ENCODE peak calls at places on chromosomes 1 and 21, in six cellular contexts. A is astrocyte of the spinal cord, Y is left ventricle myocardium inferior, H is RWPE1, O is foreskin fibroblast, I is lung. V is an unnamed sample.

GRCh38 chr1:91755176-91755575 is 130.8 kb downstream of the TGFBR3 start:
- DNase-seq in H (no peak), O (peak; percentile 95), I (no peak), Y (peak; percentile 40), A (no peak), V (no peak)

GRCh38 chr1:220748091-220748934 is at the start of gene MTARC2:
- DNase-seq in H (peak; percentile 54), A (peak; percentile 64), O (peak; percentile 87), I (peak; percentile 85), Y (peak; percentile 86), V (peak; percentile 57)

GRCh38 chr1:27357281-27358037 is 9.3 kb downstream of the MAP3K6 start:
- DNase-seq in H (peak; percentile 77), Y (peak; percentile 76), A (peak; percentile 54), O (peak; percentile 74), I (peak; percentile 72), V (peak; percentile 67)

GRCh38 chr1:30449428-30450147 is 273.8 kb downstream of the MATN1 start:
- DNase-seq in O (no peak), Y (no peak), I (no peak), A (no peak), H (no peak), V (no peak)

GRCh38 chr1:156114919-156115513 is 505 bp downstream of the LMNA start:
- DNase-seq in I (no peak), Y (peak; percentile 59), H (no peak), O (peak; percentile 28), A (no peak), V (peak; percentile 18)

GRCh38 chr1:63545780-63546179 is 22.5 kb downstream of the EFCAB7 start:
- DNase-seq in O (peak; percentile 50), Y (no peak), I (no peak), H (peak; percentile 27), A (no peak), V (no peak)

GRCh38 chr21:45443595-45444181 is 38.7 kb downstream of the COL18A1 start:
- DNase-seq in I (no peak), O (no peak), H (no peak), Y (no peak), A (no peak), V (no peak)

GRCh38 chr1:212976586-212976985 is 26.2 kb downstream of the VASH2 start:
- DNase-seq in H (no peak), O (no peak), I (no peak), Y (no peak), A (no peak), V (no peak)

GRCh38 chr1:73100216-73100615 is 817.9 kb upstream of the NEGR1 start:
- DNase-seq in H (peak; percentile 0), O (no peak), I (no peak), Y (no peak), A (no peak), V (no peak)

GRCh38 chr21:26148834-26149354 is 21.7 kb downstream of the APP start:
- DNase-seq in O (peak; percentile 58), A (peak; percentile 51), H (no peak), Y (no peak), I (no peak), V (no peak)

GRCh38 chr1:170593173-170593572 is 61.2 kb downstream of the GORAB start:
- DNase-seq in O (no peak), I (no peak), Y (no peak), H (no peak), A (no peak), V (no peak)

GRCh38 chr21:37815893-37816292 is 100.4 kb downstream of the KCNJ6 start:
- DNase-seq in I (no peak), A (no peak), Y (no peak), H (no peak), O (no peak), V (no peak)

GRCh38 chr1:10401281-10401680 is 2.4 kb downstream of the PGD start:
- DNase-seq in A (no peak), Y (no peak), I (no peak), O (peak; percentile 68), H (no peak), V (no peak)

GRCh38 chr1:42189931-42190853 is 25.6 kb upstream of the GUCA2A start:
- DNase-seq in H (no peak), O (no peak), A (no peak), Y (no peak), I (no peak), V (no peak)

GRCh38 chr1:43912607-43913006 is 21.0 kb upstream of the ARTN start:
- DNase-seq in Y (no peak), A (peak; percentile 61), H (peak; percentile 83), I (no peak), O (peak; percentile 69), V (no peak)

GRCh38 chr1:215710340-215710971 is 143.4 kb downstream of the KCTD3 start:
- DNase-seq in I (no peak), Y (no peak), H (peak; percentile 31), A (peak; percentile 41), O (peak; percentile 53), V (peak; percentile 13)

GRCh38 chr1:937521-937920 is 13.8 kb downstream of the SAMD11 start:
- DNase-seq in I (no peak), Y (no peak), O (no peak), A (no peak), H (no peak), V (no peak)

GRCh38 chr1:37682334-37682987 is 9.9 kb upstream of the CDCA8 start:
- DNase-seq in A (peak; percentile 65), Y (peak; percentile 54), H (peak; percentile 59), I (peak; percentile 73), O (peak; percentile 85), V (peak; percentile 76)
- TF ChIP-seq CTCF in A (peak; percentile 86), Y (peak; percentile 86), H (peak; percentile 84), I (peak; percentile 67), O (peak; percentile 80), V (peak; percentile 97)

GRCh38 chr1:31507676-31508530 is 68.4 kb upstream of the TINAGL1 start:
- DNase-seq in H (no peak), I (no peak), A (no peak), O (no peak), Y (no peak), V (no peak)
- TF ChIP-seq CTCF in H (no peak), I (no peak), A (no peak), O (no peak), Y (no peak), V (no peak)

GRCh38 chr1:40450491-40451237 is 388 bp downstream of the ZFP69B start:
- DNase-seq in A (peak; percentile 76), I (no peak), O (peak; percentile 59), Y (no peak), H (peak; percentile 21), V (peak; percentile 13)

GRCh38 chr1:40454873-40455272 is 4.6 kb downstream of the ZFP69B start:
- DNase-seq in Y (no peak), H (no peak), I (no peak), O (no peak), A (no peak), V (no peak)

GRCh38 chr1:40451238-40451585 is 936 bp downstream of the ZFP69B start:
- DNase-seq in A (no peak), Y (no peak), O (no peak), I (no peak), H (no peak), V (no peak)

DNA sequence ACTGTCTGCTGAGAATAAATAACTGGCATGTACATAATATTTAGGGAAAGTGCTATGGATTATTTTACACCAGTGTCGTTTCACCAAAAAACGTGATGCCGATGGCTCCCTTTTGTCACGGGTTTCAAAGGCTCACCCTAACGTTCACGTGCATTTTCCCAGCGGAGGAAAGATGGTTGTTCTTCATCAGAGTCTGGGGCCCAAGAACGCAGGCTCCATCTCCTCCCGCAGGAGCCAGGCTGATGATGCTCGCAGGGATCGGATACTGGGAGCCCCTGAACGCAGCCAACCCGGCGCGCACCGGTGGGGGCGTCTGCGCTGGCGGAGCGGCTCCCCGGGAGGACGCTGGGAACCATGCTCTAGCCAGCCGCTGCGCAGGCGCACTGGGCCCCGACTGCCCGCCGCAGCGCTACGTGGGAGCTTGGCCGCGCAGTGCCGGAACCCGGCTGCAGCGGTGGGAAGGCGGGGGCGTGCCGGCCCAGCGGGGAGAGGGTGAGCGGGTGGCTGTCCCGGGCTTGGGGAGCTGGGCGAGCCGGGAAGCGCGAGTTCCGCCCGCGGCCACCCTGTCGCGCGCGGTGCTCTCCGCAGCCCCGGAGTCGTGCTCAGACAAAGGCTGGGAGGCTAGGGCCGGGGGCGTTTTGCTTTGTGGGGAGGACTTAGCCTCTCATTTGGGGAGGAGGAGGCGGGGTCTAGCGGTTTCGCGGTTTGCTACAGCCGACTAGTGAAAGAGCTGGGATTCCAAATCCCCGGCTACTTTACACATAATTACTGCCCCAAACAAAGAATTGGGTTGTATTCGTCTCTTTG is at the start of gene ZFP69B:
- DNase-seq in I (peak; percentile 86), A (peak; percentile 92), H (peak; percentile 92), O (peak; percentile 97), Y (peak; percentile 93), V (peak; percentile 96)
- TF ChIP-seq CTCF in I (no peak), A (no peak), H (no peak), O (no peak), Y (no peak), V (no peak)

DNA sequence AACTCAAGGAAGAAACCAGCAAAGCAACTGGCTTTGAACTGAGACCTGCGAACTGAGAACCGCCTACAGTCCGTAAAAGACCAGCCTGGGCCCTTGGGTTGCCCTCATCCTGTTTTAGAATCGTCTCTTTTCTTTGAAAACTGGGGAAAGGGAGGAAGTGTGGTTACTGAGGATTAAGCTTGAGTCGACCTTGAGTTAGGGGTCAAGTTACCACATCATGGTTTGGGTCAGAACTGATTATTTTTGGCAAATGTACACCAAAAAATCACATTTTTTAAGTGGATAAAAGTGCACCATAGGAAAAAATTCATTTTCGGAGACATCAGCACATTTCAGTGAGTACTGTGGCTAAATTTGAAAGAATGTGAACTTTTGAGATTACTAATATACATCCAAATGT is 76.9 kb upstream of the KAZN start:
- DNase-seq in I (no peak), O (peak; percentile 59), H (no peak), Y (no peak), A (peak; percentile 33), V (no peak)
- TF ChIP-seq CTCF in I (no peak), O (no peak), H (no peak), Y (no peak), A (no peak), V (no peak)

GRCh38 chr1:21322681-21323016 is 32.4 kb upstream of the ECE1 start:
- DNase-seq in H (no peak), O (no peak), I (no peak), Y (no peak), A (no peak), V (no peak)

GRCh38 chr1:21320410-21321107 is 30.3 kb upstream of the ECE1 start:
- DNase-seq in A (no peak), H (no peak), Y (no peak), I (no peak), O (no peak), V (no peak)

GRCh38 chr1:21323091-21323490 is 32.8 kb upstream of the ECE1 start:
- DNase-seq in O (peak; percentile 83), H (no peak), I (no peak), Y (no peak), A (peak; percentile 58), V (no peak)

GRCh38 chr1:21319447-21320407 is 29.5 kb upstream of the ECE1 start:
- DNase-seq in A (peak; percentile 45), O (no peak), Y (no peak), I (no peak), H (no peak), V (no peak)

GRCh38 chr1:21321963-21322680 is 31.9 kb upstream of the ECE1 start:
- DNase-seq in H (no peak), Y (no peak), O (no peak), A (no peak), I (no peak), V (no peak)
- TF ChIP-seq CTCF in H (no peak), Y (no peak), O (peak; percentile 12), A (peak; percentile 30), I (no peak), V (no peak)

GRCh38 chr1:195804547-195804946 is 803.7 kb downstream of the KCNT2 start:
- DNase-seq in O (no peak), A (no peak), H (peak; percentile 15), I (no peak), Y (no peak), V (no peak)
- TF ChIP-seq CTCF in O (no peak), A (no peak), H (peak; percentile 45), I (no peak), Y (no peak), V (no peak)

V was measured in neural crest cell.